ENCODE peak calls at places on chromosomes 4 and X, in six cellular contexts. A is T-helper 9 cell; W is NCI-H146; N is K562; F is hepatocyte; E is activated naive CD8-positive, alpha-beta T cell treated with anti-CD3 and anti-CD28 coated beads, Interleukin-2, amount 10 ng/mL, durations not matched to agents 7 days and 5 days. T is an unnamed sample.

GRCh38 chr4:47145630-47146029 is 114.3 kb downstream of the GABRB1 start:
- DNase-seq in A (no peak), W (no peak), N (no peak), F (peak; percentile 76), E (no peak), T (no peak)

GRCh38 chr4:15498356-15498755 is 28.7 kb downstream of the CC2D2A start:
- DNase-seq in A (no peak), W (no peak), N (no peak), F (no peak), E (no peak), T (no peak)

GRCh38 chr4:141410839-141411238 is 190.1 kb downstream of the ZNF330 start:
- DNase-seq in A (no peak), W (no peak), N (no peak), F (no peak), E (no peak), T (no peak)

GRCh38 chr4:52248836-52249235 is 197.7 kb downstream of the SPATA18 start:
- DNase-seq in A (no peak), W (no peak), N (no peak), F (no peak), E (no peak), T (no peak)

GRCh38 chr4:119942806-119943205 is 123.8 kb downstream of the MAD2L1 start:
- DNase-seq in A (no peak), W (no peak), N (no peak), F (no peak), E (no peak), T (no peak)

GRCh38 chr4:168694669-168695068 is 197.8 kb downstream of the PALLD start:
- DNase-seq in A (no peak), W (no peak), N (no peak), F (peak; percentile 43), E (no peak), T (no peak)

GRCh38 chr4:75921910-75922309 is 18.9 kb downstream of the NAAA start:
- DNase-seq in A (no peak), W (no peak), N (no peak), F (no peak), E (no peak), T (no peak)

GRCh38 chr4:48033825-48034413 is 17.3 kb downstream of the NIPAL1 start:
- DNase-seq in A (peak; percentile 42), W (peak; percentile 13), N (peak; percentile 41), F (peak; percentile 31), E (peak; percentile 38), T (no peak)

GRCh38 chrX:9272166-9272565 is 192.7 kb upstream of the TBL1X start:
- DNase-seq in A (no peak), W (no peak), N (no peak), F (peak; percentile 9), E (no peak), T (no peak)

GRCh38 chrX:119062750-119063374 is 9.9 kb upstream of the CT47C1 start:
- DNase-seq in A (no peak), W (no peak), N (no peak), F (no peak), E (no peak), T (no peak)

GRCh38 chr4:145773581-145774234 is 93.8 kb downstream of the C4orf51 start:
- DNase-seq in A (no peak), W (no peak), N (no peak), F (no peak), E (no peak), T (no peak)

GRCh38 chr4:37717575-37717974 is 31.4 kb upstream of the RELL1 start:
- DNase-seq in A (no peak), W (no peak), N (no peak), F (no peak), E (no peak), T (no peak)

GRCh38 chrX:39848900-39849299 is 248.9 kb downstream of the BCOR start:
- DNase-seq in A (no peak), W (no peak), N (no peak), F (no peak), E (no peak), T (no peak)

GRCh38 chr4:83417566-83417965 is 38.1 kb downstream of the HELQ start:
- DNase-seq in A (no peak), W (no peak), N (no peak), F (peak; percentile 29), E (no peak), T (no peak)

GRCh38 chrX:139293991-139294390 is 236.5 kb upstream of the F9 start:
- DNase-seq in A (no peak), W (no peak), N (no peak), F (no peak), E (no peak), T (no peak)

GRCh38 chrX:31123335-31123734 is 51.5 kb upstream of the FTHL17 start:
- DNase-seq in A (no peak), W (no peak), N (no peak), F (no peak), E (no peak), T (no peak)

GRCh38 chrX:28946846-28947245 is 359.6 kb downstream of the IL1RAPL1 start:
- DNase-seq in A (no peak), W (no peak), N (no peak), F (no peak), E (no peak), T (no peak)

GRCh38 chrX:25034889-25035288 is 19.1 kb upstream of the ARX start:
- DNase-seq in A (no peak), W (no peak), N (no peak), F (no peak), E (no peak), T (no peak)

GRCh38 chrX:107571296-107571998 is 56.9 kb upstream of the PRPS1 start:
- DNase-seq in A (no peak), W (no peak), N (no peak), F (peak; percentile 32), E (no peak), T (no peak)

GRCh38 chr4:74451214-74451661 is 6.3 kb downstream of the AREG start:
- DNase-seq in A (no peak), W (no peak), N (peak; percentile 35), F (no peak), E (no peak), T (no peak)

GRCh38 chr4:57136281-57136680 is 26.1 kb upstream of the IGFBP7 start:
- DNase-seq in A (no peak), W (no peak), N (no peak), F (no peak), E (no peak), T (no peak)

GRCh38 chr4:67871867-67872266 is 11.9 kb downstream of the TMPRSS11D start:
- DNase-seq in A (no peak), W (peak; percentile 42), N (no peak), F (peak; percentile 58), E (no peak), T (no peak)

GRCh38 chr4:16140520-16141249 is 56.9 kb upstream of the PROM1 start:
- DNase-seq in A (no peak), W (no peak), N (no peak), F (peak; percentile 78), E (no peak), T (peak; percentile 70)

GRCh38 chr4:173317003-173317402 is 17.2 kb downstream of the HMGB2 start:
- DNase-seq in A (no peak), W (peak; percentile 22), N (peak; percentile 42), F (no peak), E (no peak), T (no peak)

GRCh38 chr4:134560728-134561127 is 359.1 kb upstream of the PABPC4L start:
- DNase-seq in A (no peak), W (no peak), N (no peak), F (no peak), E (no peak), T (no peak)

GRCh38 chr4:17033256-17034245 is 135.1 kb upstream of the LDB2 start:
- DNase-seq in A (no peak), W (no peak), N (no peak), F (no peak), E (no peak), T (no peak)

GRCh38 chr4:7428261-7429068 is 6.3 kb downstream of the PSAPL1 start:
- DNase-seq in A (no peak), W (no peak), N (no peak), F (no peak), E (peak; percentile 9), T (no peak)

GRCh38 chr4:138392751-138393308 is 150.7 kb upstream of the SLC7A11 start:
- DNase-seq in A (no peak), W (no peak), N (no peak), F (no peak), E (no peak), T (no peak)

GRCh38 chrX:39762266-39762841 is 335.4 kb downstream of the BCOR start:
- DNase-seq in A (no peak), W (peak; percentile 11), N (no peak), F (peak; percentile 49), E (no peak), T (no peak)

GRCh38 chrX:109709129-109709631 is 23.9 kb downstream of the ACSL4 start:
- DNase-seq in A (no peak), W (no peak), N (no peak), F (no peak), E (no peak), T (no peak)

GRCh38 chrX:108186811-108187210 is 95.2 kb downstream of the ATG4A start:
- DNase-seq in A (no peak), W (no peak), N (no peak), F (peak; percentile 16), E (no peak), T (no peak)

GRCh38 chr4:69096111-69096656 is at the start of gene UGT2B7:
- DNase-seq in A (no peak), W (no peak), N (no peak), F (no peak), E (no peak), T (no peak)

GRCh38 chr4:26201119-26201518 is 119.7 kb upstream of the RBPJ start:
- DNase-seq in A (no peak), W (no peak), N (no peak), F (no peak), E (no peak), T (no peak)

GRCh38 chr4:87527446-87528240 is 1.5 kb downstream of the SPARCL1 start:
- DNase-seq in A (no peak), W (no peak), N (no peak), F (no peak), E (no peak), T (no peak)

GRCh38 chrX:9619581-9619980 is 146.1 kb downstream of the GPR143 start:
- DNase-seq in A (no peak), W (no peak), N (no peak), F (no peak), E (no peak), T (no peak)